ENCODE peak calls at places on chromosome 18, in five cellular contexts. One of them, this sample, is unnamed.

GRCh38 chr18:30149585-30149984 is 893.0 kb downstream of the DSC3 start:
- DNase-seq in cardiac muscle cell: no peak
- DNase-seq in MV-4-11: no peak
- DNase-seq in Daoy: no peak
- DNase-seq in EL: no peak
- DNase-seq in this sample: no peak

GRCh38 chr18:44564922-44565321 is 115.8 kb upstream of the SETBP1 start:
- DNase-seq in cardiac muscle cell: peak
- DNase-seq in MV-4-11: no peak
- DNase-seq in Daoy: no peak
- DNase-seq in EL: peak
- DNase-seq in this sample: no peak

GRCh38 chr18:13455470-13455869 is 236.9 kb downstream of the LDLRAD4 start:
- DNase-seq in Daoy: no peak
- DNase-seq in MV-4-11: no peak
- DNase-seq in EL: no peak
- DNase-seq in cardiac muscle cell: no peak
- DNase-seq in this sample: no peak

GRCh38 chr18:62183578-62184195 is 3.2 kb downstream of the PIGN start:
- DNase-seq in MV-4-11: peak
- DNase-seq in Daoy: peak
- DNase-seq in cardiac muscle cell: peak
- DNase-seq in EL: peak
- DNase-seq in this sample: peak

GRCh38 chr18:46435031-46435430 is 222.0 kb downstream of the LOXHD1 start:
- DNase-seq in cardiac muscle cell: no peak
- DNase-seq in Daoy: no peak
- DNase-seq in EL: no peak
- DNase-seq in MV-4-11: no peak
- DNase-seq in this sample: peak

GRCh38 chr18:71107220-71107619 is 818.4 kb downstream of the SOCS6 start:
- DNase-seq in EL: no peak
- DNase-seq in Daoy: no peak
- DNase-seq in MV-4-11: no peak
- DNase-seq in cardiac muscle cell: no peak
- DNase-seq in this sample: no peak

GRCh38 chr18:908631-909621 is 4.3 kb downstream of the ADCYAP1 start:
- DNase-seq in Daoy: no peak
- DNase-seq in EL: no peak
- DNase-seq in cardiac muscle cell: no peak
- DNase-seq in MV-4-11: no peak
- DNase-seq in this sample: peak

GRCh38 chr18:6521804-6522418 is 107.2 kb upstream of the L3MBTL4 start:
- DNase-seq in Daoy: peak
- DNase-seq in cardiac muscle cell: peak
- DNase-seq in EL: peak
- DNase-seq in MV-4-11: peak
- DNase-seq in this sample: peak

GRCh38 chr18:46411862-46412690 is 244.9 kb downstream of the LOXHD1 start:
- DNase-seq in MV-4-11: peak
- DNase-seq in EL: peak
- DNase-seq in cardiac muscle cell: peak
- DNase-seq in Daoy: peak
- DNase-seq in this sample: no peak

GRCh38 chr18:23893653-23894052 is 120.9 kb upstream of the TTC39C start:
- DNase-seq in Daoy: no peak
- DNase-seq in EL: no peak
- DNase-seq in cardiac muscle cell: no peak
- DNase-seq in MV-4-11: no peak
- DNase-seq in this sample: no peak

GRCh38 chr18:54148151-54148550 is 76.3 kb downstream of the MBD2 start:
- DNase-seq in EL: no peak
- DNase-seq in cardiac muscle cell: no peak
- DNase-seq in Daoy: no peak
- DNase-seq in MV-4-11: peak
- DNase-seq in this sample: peak

GRCh38 chr18:28365406-28365805 is 188.5 kb upstream of the CDH2 start:
- DNase-seq in cardiac muscle cell: peak
- DNase-seq in MV-4-11: no peak
- DNase-seq in EL: peak
- DNase-seq in Daoy: peak
- DNase-seq in this sample: no peak

GRCh38 chr18:9091066-9091476 is 11.4 kb upstream of the NDUFV2 start:
- DNase-seq in MV-4-11: no peak
- DNase-seq in Daoy: no peak
- DNase-seq in cardiac muscle cell: no peak
- DNase-seq in EL: no peak
- DNase-seq in this sample: no peak

GRCh38 chr18:75643083-75643482 is 215.6 kb upstream of the SMIM21 start:
- DNase-seq in EL: no peak
- DNase-seq in cardiac muscle cell: no peak
- DNase-seq in MV-4-11: no peak
- DNase-seq in Daoy: no peak
- DNase-seq in this sample: no peak

This sample was measured in D341Med.